ENCODE peak calls at places on chromosome 1, in five cellular contexts. J, R, T, I and H are unnamed samples.

GRCh38 chr1:225462714-225463574 is 35.1 kb upstream of the LBR start:
- DNase-seq in J (no peak), R (no peak), T (no peak), I (no peak), H (no peak)

GRCh38 chr1:226376300-226376699 is 31.6 kb downstream of the PARP1 start:
- DNase-seq in J (no peak), R (no peak), T (no peak), I (no peak), H (no peak)

GRCh38 chr1:215704089-215704860 is 137.2 kb downstream of the KCTD3 start:
- DNase-seq in J (peak), R (no peak), T (no peak), I (no peak), H (no peak)

GRCh38 chr1:243726792-243727502 is 123.1 kb downstream of the AKT3 start:
- DNase-seq in J (no peak), R (no peak), T (no peak), I (no peak), H (no peak)

GRCh38 chr1:239387304-239388231 is 1.2 kb downstream of the CHRM3 start:
- DNase-seq in J (no peak), R (no peak), T (no peak), I (no peak), H (no peak)

GRCh38 chr1:150877220-150877516 is 769 bp upstream of the ARNT start:
- DNase-seq in J (peak), R (no peak), T (peak), I (no peak), H (no peak)

GRCh38 chr1:183806086-183806485 is 1.2 kb downstream of the RGL1 start:
- DNase-seq in J (peak), R (no peak), T (no peak), I (no peak), H (no peak)

GRCh38 chr1:117210831-117211261 is at the start of gene VTCN1:
- DNase-seq in J (no peak), R (no peak), T (no peak), I (no peak), H (no peak)

GRCh38 chr1:230235876-230236275 is 168.8 kb downstream of the GALNT2 start:
- DNase-seq in J (no peak), R (no peak), T (no peak), I (no peak), H (no peak)

GRCh38 chr1:64685247-64685646 is 59.6 kb upstream of the RAVER2 start:
- DNase-seq in J (no peak), R (no peak), T (no peak), I (no peak), H (no peak)

GRCh38 chr1:15128077-15128476 is 25.5 kb upstream of the TMEM51 start:
- DNase-seq in J (no peak), R (no peak), T (no peak), I (no peak), H (no peak)

GRCh38 chr1:15125101-15125745 is 28.3 kb upstream of the TMEM51 start:
- DNase-seq in J (no peak), R (no peak), T (no peak), I (no peak), H (no peak)

GRCh38 chr1:15130607-15131006 is 22.9 kb upstream of the TMEM51 start:
- DNase-seq in J (no peak), R (no peak), T (no peak), I (no peak), H (no peak)

GRCh38 chr1:15129944-15130343 is 23.6 kb upstream of the TMEM51 start:
- DNase-seq in J (no peak), R (no peak), T (no peak), I (no peak), H (no peak)

GRCh38 chr1:15128520-15129313 is 24.8 kb upstream of the TMEM51 start:
- DNase-seq in J (peak), R (peak), T (peak), I (peak), H (peak)
- H3K4me3 ChIP-seq in J (no peak), R (no peak), T (no peak), I (no peak), H (no peak)

GRCh38 chr1:156115514-156116374 is 1.2 kb downstream of the LMNA start:
- DNase-seq in J (peak), R (peak), T (no peak), I (peak), H (no peak)
- H3K4me3 ChIP-seq in J (peak), R (peak), T (peak), I (peak), H (peak)

GRCh38 chr1:61183471-61184034 is 101.2 kb downstream of the NFIA start:
- DNase-seq in J (peak), R (peak), T (no peak), I (peak), H (peak)
- H3K4me3 ChIP-seq in J (no peak), R (peak), T (no peak), I (peak), H (peak)

DNA sequence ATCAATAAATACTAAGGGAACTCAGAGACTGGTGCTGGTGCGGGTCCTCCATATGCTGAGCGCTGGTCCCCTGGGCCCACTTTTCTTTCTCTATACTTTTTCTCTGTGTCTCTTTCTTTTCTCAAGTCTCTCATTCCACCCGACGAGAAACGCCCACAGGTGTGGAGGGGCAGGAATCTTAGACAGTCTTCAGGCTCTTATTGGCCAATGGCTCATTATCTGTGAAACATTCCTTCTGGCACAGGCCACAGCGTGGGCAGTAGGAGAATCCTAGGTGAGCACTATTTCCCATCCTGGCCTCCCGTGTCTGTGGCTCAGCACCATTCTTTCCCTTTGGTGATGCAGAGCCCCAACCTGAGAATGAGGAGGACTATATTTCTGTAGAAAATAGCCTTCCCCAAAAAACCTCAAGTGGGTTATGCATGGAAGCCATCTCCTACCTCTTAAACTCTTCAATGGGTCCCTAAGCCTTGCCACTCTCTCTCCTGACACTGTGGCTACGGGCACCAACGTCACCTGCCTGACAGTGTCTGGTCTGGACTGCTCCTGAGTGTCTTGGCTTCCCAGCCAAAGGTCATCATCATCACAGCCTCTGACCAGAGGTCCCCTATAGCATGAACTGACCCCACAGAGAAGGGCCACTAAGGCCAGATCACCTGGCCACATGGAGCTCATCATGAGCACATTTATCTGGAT is 6.2 kb upstream of the SLAMF1 start:
- DNase-seq in J (no peak), R (no peak), T (no peak), I (no peak), H (no peak)
- H3K4me3 ChIP-seq in J (no peak), R (no peak), T (no peak), I (no peak), H (no peak)

DNA sequence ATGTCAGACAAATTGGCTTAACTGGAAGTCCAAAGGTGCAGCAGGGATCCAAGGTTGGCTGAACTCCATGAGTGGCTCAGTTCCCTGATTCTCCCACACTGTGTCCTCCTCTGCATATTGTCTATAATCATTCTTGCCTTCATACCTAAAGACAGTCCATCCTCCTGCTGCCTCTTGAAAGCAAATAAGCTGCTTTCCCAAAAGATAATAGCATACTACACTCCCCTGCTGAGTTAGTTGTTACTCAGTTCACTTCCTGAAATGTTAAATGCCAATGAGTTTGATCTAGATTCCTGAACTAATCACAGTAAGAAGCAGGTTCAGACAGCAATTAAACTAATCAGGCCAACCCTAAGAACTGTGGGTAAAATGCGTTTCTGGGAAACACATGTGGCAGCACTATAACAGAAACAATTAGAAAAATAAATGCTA is 51.0 kb upstream of the BOLA1 start:
- DNase-seq in J (no peak), R (no peak), T (no peak), I (no peak), H (no peak)
- H3K4me3 ChIP-seq in J (peak), R (no peak), T (peak), I (no peak), H (no peak)